ENCODE peak calls at places on chromosomes 16 and 17, in ten cellular contexts. M is tibial artery; Q is fibroblast of lung; G is cardiac fibroblast; D is tibial nerve; W is upper lobe of right lung; H is cardiac muscle cell; O is astrocyte of the spinal cord; X is CD8-positive, alpha-beta memory T cell; F is BJ. L is an unnamed sample.

GRCh38 chr16:74029122-74029805 is 267.4 kb upstream of the PSMD7 start:
- DNase-seq in Q (no peak), O (no peak), D (no peak), F (no peak), G (no peak), X (no peak), H (no peak), W (no peak), M (no peak), L (no peak)

GRCh38 chr17:72406501-72406900 is 285.7 kb downstream of the SOX9 start:
- DNase-seq in M (no peak), W (no peak), F (no peak), X (no peak), D (no peak), O (no peak), H (no peak), G (no peak), Q (no peak), L (no peak)

GRCh38 chr17:21289902-21290571 is 5.5 kb downstream of the MAP2K3 start:
- DNase-seq in H (peak; percentile 20), D (no peak), F (no peak), O (no peak), W (no peak), X (no peak), G (no peak), M (no peak), Q (no peak), L (no peak)

GRCh38 chr17:8285270-8286181 is 2.9 kb upstream of the RANGRF start:
- DNase-seq in O (no peak), F (no peak), X (no peak), W (no peak), H (no peak), Q (no peak), G (no peak), M (no peak), D (no peak), L (no peak)

GRCh38 chr16:23428351-23428750 is 24.6 kb downstream of the COG7 start:
- DNase-seq in Q (no peak), H (peak; percentile 8), G (no peak), X (no peak), M (no peak), F (no peak), O (no peak), W (no peak), D (no peak), L (no peak)

GRCh38 chr16:26987631-26988030 is 79.1 kb upstream of the C16orf82 start:
- DNase-seq in M (no peak), X (no peak), W (no peak), H (peak; percentile 52), G (peak; percentile 60), O (peak; percentile 88), D (no peak), F (peak; percentile 58), Q (peak; percentile 89), L (peak; percentile 43)

GRCh38 chr17:77640916-77641605 is 317.4 kb upstream of the TNRC6C start:
- DNase-seq in W (peak; percentile 28), D (no peak), M (no peak), F (no peak), X (no peak), H (no peak), Q (no peak), G (no peak), O (no peak), L (no peak)

GRCh38 chr17:35169964-35170363 is 22.3 kb downstream of the UNC45B start:
- DNase-seq in G (no peak), O (no peak), X (no peak), M (no peak), H (no peak), Q (no peak), F (no peak), D (no peak), W (no peak), L (no peak)

DNA sequence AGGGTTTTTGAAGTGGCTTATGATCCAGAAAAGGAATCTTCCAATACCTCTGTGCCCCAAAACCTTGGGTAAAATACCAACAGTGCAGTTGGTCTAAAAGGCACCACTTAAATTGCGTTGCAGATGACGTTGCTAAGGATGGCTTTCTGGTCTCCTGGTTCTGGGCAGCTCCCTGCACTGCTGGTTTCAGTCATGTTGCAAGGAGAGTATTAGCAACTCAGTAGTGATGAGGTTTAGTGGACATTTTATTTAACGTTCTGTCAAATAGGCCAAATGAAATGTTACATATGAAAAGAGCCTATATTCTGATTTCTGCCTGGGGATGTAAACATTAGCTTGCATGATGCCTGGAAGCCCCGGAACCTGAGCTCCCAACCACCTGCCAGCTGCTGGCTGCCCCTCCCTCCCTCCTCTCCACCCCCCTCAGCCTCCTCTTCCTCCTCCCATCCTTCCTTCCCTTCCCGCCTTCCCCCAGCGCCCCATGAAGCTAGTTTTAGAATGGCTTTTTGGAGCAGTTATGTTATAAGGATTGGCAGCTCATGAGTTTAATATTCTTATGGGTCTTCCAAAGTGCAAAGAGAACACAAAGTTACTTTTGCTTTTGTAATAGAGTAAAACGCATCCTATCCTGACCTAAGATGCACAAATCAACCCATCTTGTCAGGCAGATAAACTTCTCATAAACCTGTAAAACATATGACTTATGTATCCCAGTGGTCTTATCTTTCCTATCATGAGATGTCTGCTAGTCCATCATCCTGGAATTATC is 20.7 kb downstream of the CD7 start:
- DNase-seq in D (no peak), O (no peak), W (no peak), Q (no peak), M (no peak), H (no peak), F (no peak), X (no peak), G (no peak), L (no peak)
- H3K4me3 ChIP-seq in D (no peak overlapping the region), O (peak overlapping the region; percentile 46), W (peak overlapping the region; percentile 51), Q (no peak overlapping the region), M (peak overlapping the region; percentile 48), H (no peak overlapping the region), F (no peak overlapping the region), X (peak overlapping the region; percentile 79), G (no peak overlapping the region), L (peak overlapping the region; percentile 41)

DNA sequence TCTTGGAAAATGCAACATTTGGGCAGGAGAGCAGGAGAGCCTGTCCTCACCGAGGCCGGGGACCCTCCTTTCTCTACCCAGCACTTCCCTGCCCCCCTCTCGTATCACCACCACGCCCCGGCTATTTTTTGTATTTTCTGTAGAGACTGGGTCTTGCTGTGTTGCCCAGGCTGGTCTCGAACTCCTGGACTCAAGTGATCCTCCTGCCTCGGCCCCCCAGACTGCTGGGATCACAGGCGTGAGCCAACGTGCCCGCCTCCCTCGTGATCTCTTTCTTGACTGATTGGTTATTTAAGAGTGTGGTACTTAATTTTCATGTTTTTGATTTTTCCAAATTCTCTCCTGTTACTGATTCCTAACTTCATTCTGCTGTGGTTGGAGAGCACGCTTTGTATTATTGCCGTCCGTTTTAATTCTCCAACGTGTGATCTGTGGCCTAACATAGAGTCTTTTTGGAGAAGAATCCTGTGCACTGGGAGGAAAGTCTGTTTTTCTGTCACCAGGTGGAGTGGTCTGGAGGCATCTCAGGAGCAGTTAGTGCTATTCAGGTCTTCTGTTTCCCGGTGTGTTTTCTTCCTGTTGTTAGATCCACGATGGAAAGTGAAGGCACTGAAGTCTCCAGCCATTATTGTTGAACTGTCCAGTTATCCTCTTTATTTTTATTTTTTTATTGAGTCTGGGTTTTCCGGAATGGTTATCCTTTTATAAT is 40.4 kb downstream of the ZNF778 start:
- DNase-seq in M (no peak), F (no peak), Q (no peak), X (no peak), D (no peak), W (no peak), G (no peak), H (no peak), O (no peak), L (no peak)
- H3K4me3 ChIP-seq in M (no peak overlapping the region), F (peak overlapping the region; percentile 43), Q (peak overlapping the region; percentile 43), X (no peak overlapping the region), D (no peak overlapping the region), W (peak overlapping the region; percentile 45), G (peak overlapping the region; percentile 47), H (no peak overlapping the region), O (peak overlapping the region; percentile 38), L (peak overlapping the region; percentile 32)

GRCh38 chr17:16583781-16584180 is 14.8 kb upstream of the ZNF287 start:
- DNase-seq in O (no peak), H (no peak), Q (no peak), G (no peak), D (no peak), F (no peak), X (no peak), W (no peak), M (no peak), L (no peak)

GRCh38 chr17:16585796-16586195 is 16.8 kb upstream of the ZNF287 start:
- DNase-seq in W (no peak), Q (no peak), X (no peak), G (no peak), H (peak; percentile 56), F (no peak), M (no peak), O (no peak), D (no peak), L (no peak)

GRCh38 chr17:16589097-16589969 is 20.3 kb upstream of the ZNF287 start:
- DNase-seq in X (peak; percentile 90), O (peak; percentile 85), G (peak; percentile 87), M (peak; percentile 94), D (peak; percentile 84), Q (peak; percentile 73), W (peak; percentile 97), F (peak; percentile 34), H (peak; percentile 91), L (peak; percentile 65)

DNA sequence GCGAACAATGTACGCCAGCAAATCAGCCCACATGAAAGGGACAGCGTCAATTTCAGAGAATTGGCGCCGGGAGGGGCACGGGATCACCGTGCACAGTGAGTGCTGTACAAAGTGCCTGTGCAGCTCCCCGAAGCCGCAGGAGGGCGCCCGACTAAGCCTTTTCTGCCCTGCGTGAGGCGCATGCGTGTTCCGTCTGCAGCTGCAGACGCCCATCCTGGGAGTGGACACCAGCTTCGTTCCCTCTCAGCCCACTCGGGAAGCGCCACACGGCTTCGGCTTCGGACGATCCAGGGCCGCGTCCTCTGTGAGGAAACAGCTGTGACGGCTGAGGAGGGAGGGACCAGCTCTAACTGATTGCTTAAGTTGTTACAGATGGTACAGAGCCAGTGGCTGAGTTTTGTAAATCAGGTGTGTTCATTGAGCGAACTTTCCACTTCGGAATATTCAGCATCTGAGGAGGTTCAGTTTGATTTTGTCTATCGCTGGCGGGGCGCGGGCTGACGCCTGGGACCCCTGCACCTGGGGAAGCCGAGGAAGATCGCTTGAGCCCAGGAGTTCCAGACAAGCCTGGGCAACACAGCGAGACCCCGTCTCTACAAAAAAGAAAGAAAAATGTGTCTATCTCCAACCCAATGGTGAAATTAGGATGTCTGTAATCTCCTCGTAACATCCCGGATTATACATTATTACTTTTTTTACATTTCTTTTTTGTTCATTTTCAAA is 15.4 kb upstream of the ZNF287 start:
- DNase-seq in Q (peak; percentile 75), F (peak; percentile 43), D (peak; percentile 84), M (peak; percentile 95), O (peak; percentile 85), W (peak; percentile 97), X (peak; percentile 86), G (peak; percentile 88), H (peak; percentile 93), L (peak; percentile 32)
- H3K4me3 ChIP-seq in Q (no peak overlapping the region), F (peak overlapping the region; percentile 26), D (peak overlapping the region; percentile 24), M (peak overlapping the region; percentile 32), O (peak overlapping the region; percentile 35), W (peak overlapping the region; percentile 38), X (peak overlapping the region; percentile 51), G (peak overlapping the region; percentile 36), H (peak overlapping the region; percentile 30), L (peak overlapping the region; percentile 34)

DNA sequence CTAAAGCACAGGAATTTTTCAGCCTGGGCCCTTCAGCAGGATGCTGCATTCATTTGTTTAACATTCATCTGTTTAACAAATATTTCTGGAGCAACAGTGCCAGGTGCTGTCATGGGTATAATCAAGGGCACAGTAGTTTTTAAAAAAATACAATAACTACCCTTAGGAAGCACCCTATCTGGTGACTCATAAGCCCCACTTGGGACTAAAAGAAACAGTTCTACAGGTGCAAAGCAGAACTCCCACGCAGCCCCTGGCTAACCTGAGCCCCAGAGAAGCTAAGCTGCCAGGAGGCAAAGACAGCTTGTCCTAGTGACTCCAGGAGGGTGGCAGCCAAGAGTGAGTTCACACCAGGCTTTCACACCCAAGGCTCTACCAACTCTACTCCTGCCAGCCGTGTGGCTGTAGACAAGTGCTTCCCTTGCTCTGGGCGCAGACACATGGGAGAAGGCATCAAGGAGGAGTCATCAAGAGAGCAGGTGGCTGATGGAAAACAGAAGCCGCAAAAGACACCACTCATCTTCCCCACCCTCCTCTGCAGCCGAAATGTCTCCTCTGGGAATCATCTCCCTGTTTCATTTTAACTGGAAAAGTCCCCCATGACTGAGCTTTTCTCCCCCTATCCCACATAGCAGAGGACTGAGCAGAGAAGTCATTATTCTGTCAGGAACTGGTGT is 14.4 kb downstream of the CUEDC1 start:
- DNase-seq in W (no peak), M (no peak), D (no peak), F (no peak), X (no peak), G (no peak), Q (no peak), O (no peak), H (no peak), L (no peak)
- H3K4me3 ChIP-seq in W (no peak overlapping the region), M (no peak overlapping the region), D (no peak overlapping the region), F (no peak overlapping the region), X (no peak overlapping the region), G (no peak overlapping the region), Q (no peak overlapping the region), O (no peak overlapping the region), H (no peak overlapping the region), L (no peak overlapping the region)

L was measured in HFF-Myc.